ENCODE peak calls at places on chromosome 21, in ten cellular contexts. One of them, this sample, is unnamed.

GRCh38 chr21:39325458-39325857 is 12.0 kb upstream of the BRWD1 start:
- DNase-seq in effector memory CD4-positive, alpha-beta T cell: no peak
- DNase-seq in tibial artery: no peak
- DNase-seq in heart left ventricle: no peak
- DNase-seq in stomach: no peak
- DNase-seq in aorta: no peak
- DNase-seq in left lung: no peak
- DNase-seq in dorsolateral prefrontal cortex: no peak
- DNase-seq in GM23338: no peak
- DNase-seq in HCT116: no peak
- DNase-seq in this sample: no peak

GRCh38 chr21:45695086-45695485 is 51.6 kb downstream of the PCBP3 start:
- DNase-seq in HCT116: no peak
- DNase-seq in left lung: no peak
- DNase-seq in tibial artery: no peak
- DNase-seq in stomach: no peak
- DNase-seq in heart left ventricle: no peak
- DNase-seq in GM23338: peak; percentile 68
- DNase-seq in dorsolateral prefrontal cortex: no peak
- DNase-seq in aorta: no peak
- DNase-seq in effector memory CD4-positive, alpha-beta T cell: no peak
- DNase-seq in this sample: no peak

GRCh38 chr21:39518845-39519205 is 67.1 kb downstream of the SH3BGR start:
- DNase-seq in HCT116: no peak
- DNase-seq in tibial artery: no peak
- DNase-seq in stomach: no peak
- DNase-seq in effector memory CD4-positive, alpha-beta T cell: no peak
- DNase-seq in GM23338: no peak
- DNase-seq in left lung: no peak
- DNase-seq in dorsolateral prefrontal cortex: no peak
- DNase-seq in heart left ventricle: no peak
- DNase-seq in aorta: no peak
- DNase-seq in this sample: no peak

GRCh38 chr21:27519357-27519756 is 552.5 kb upstream of the ADAMTS5 start:
- DNase-seq in effector memory CD4-positive, alpha-beta T cell: no peak
- DNase-seq in dorsolateral prefrontal cortex: no peak
- DNase-seq in aorta: no peak
- DNase-seq in heart left ventricle: no peak
- DNase-seq in tibial artery: no peak
- DNase-seq in stomach: no peak
- DNase-seq in left lung: no peak
- DNase-seq in GM23338: no peak
- DNase-seq in HCT116: no peak
- DNase-seq in this sample: no peak

GRCh38 chr21:45138199-45139002 is 64.0 kb downstream of the ADARB1 start:
- DNase-seq in GM23338: peak; percentile 92
- DNase-seq in stomach: peak; percentile 72
- DNase-seq in effector memory CD4-positive, alpha-beta T cell: peak; percentile 43
- DNase-seq in aorta: peak; percentile 83
- DNase-seq in tibial artery: peak; percentile 62
- DNase-seq in left lung: no peak
- DNase-seq in HCT116: peak; percentile 52
- DNase-seq in dorsolateral prefrontal cortex: no peak
- DNase-seq in heart left ventricle: peak; percentile 64
- DNase-seq in this sample: peak; percentile 82

GRCh38 chr21:45570826-45571601 is 28.8 kb upstream of the SLC19A1 start:
- DNase-seq in GM23338: no peak
- DNase-seq in heart left ventricle: no peak
- DNase-seq in left lung: no peak
- DNase-seq in stomach: peak; percentile 24
- DNase-seq in effector memory CD4-positive, alpha-beta T cell: no peak
- DNase-seq in aorta: no peak
- DNase-seq in tibial artery: no peak
- DNase-seq in HCT116: no peak
- DNase-seq in dorsolateral prefrontal cortex: no peak
- DNase-seq in this sample: peak; percentile 44

GRCh38 chr21:43779660-43780059 is 3.6 kb upstream of the CSTB start:
- DNase-seq in stomach: no peak
- DNase-seq in dorsolateral prefrontal cortex: no peak
- DNase-seq in aorta: no peak
- DNase-seq in GM23338: no peak
- DNase-seq in effector memory CD4-positive, alpha-beta T cell: no peak
- DNase-seq in heart left ventricle: no peak
- DNase-seq in left lung: no peak
- DNase-seq in HCT116: no peak
- DNase-seq in tibial artery: no peak
- DNase-seq in this sample: no peak

GRCh38 chr21:35051287-35051818 is 2.3 kb upstream of the RUNX1 start:
- DNase-seq in stomach: peak; percentile 89
- DNase-seq in GM23338: peak; percentile 89
- DNase-seq in heart left ventricle: peak; percentile 86
- DNase-seq in left lung: peak; percentile 91
- DNase-seq in HCT116: peak; percentile 80
- DNase-seq in effector memory CD4-positive, alpha-beta T cell: peak; percentile 72
- DNase-seq in tibial artery: peak; percentile 82
- DNase-seq in dorsolateral prefrontal cortex: peak; percentile 67
- DNase-seq in aorta: peak; percentile 93
- DNase-seq in this sample: peak; percentile 87

GRCh38 chr21:21051109-21052055 is 53.2 kb downstream of the NCAM2 start:
- DNase-seq in left lung: no peak
- DNase-seq in tibial artery: no peak
- DNase-seq in HCT116: no peak
- DNase-seq in aorta: no peak
- DNase-seq in dorsolateral prefrontal cortex: no peak
- DNase-seq in GM23338: no peak
- DNase-seq in stomach: no peak
- DNase-seq in effector memory CD4-positive, alpha-beta T cell: no peak
- DNase-seq in heart left ventricle: no peak
- DNase-seq in this sample: no peak

GRCh38 chr21:46605759-46606426 is 1.0 kb upstream of the S100B start:
- DNase-seq in stomach: peak; percentile 45
- DNase-seq in GM23338: no peak
- DNase-seq in aorta: peak; percentile 80
- DNase-seq in dorsolateral prefrontal cortex: no peak
- DNase-seq in heart left ventricle: peak; percentile 47
- DNase-seq in left lung: peak; percentile 77
- DNase-seq in effector memory CD4-positive, alpha-beta T cell: no peak
- DNase-seq in HCT116: no peak
- DNase-seq in tibial artery: peak; percentile 59
- DNase-seq in this sample: peak; percentile 78

GRCh38 chr21:34526618-34527290 is 14.7 kb upstream of the KCNE1 start:
- DNase-seq in effector memory CD4-positive, alpha-beta T cell: no peak
- DNase-seq in left lung: peak; percentile 79
- DNase-seq in tibial artery: peak; percentile 81
- DNase-seq in HCT116: peak; percentile 74
- DNase-seq in aorta: peak; percentile 85
- DNase-seq in GM23338: peak; percentile 85
- DNase-seq in stomach: peak; percentile 77
- DNase-seq in heart left ventricle: peak; percentile 92
- DNase-seq in dorsolateral prefrontal cortex: no peak
- DNase-seq in this sample: no peak

DNA sequence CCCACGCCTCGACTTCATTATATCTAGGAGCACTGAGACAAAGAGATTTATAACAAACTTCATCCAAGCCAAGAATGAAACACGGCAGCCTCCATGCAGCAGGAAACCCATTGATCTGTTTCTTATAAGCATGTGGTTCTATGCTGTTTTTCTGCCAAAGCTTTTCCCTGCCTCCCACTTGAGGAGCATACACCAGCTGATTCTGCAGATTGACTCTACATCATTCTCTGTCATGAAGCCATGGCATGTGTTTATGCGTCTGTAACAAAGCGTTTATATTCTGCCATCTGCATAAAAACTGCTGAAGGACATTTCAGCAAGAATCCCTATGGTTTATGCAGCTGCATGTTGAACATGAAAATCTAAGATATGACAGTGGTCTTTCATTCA is 102.0 kb downstream of the CYYR1 start:
- DNase-seq in effector memory CD4-positive, alpha-beta T cell: no peak
- DNase-seq in left lung: no peak
- DNase-seq in aorta: no peak
- DNase-seq in tibial artery: no peak
- DNase-seq in heart left ventricle: no peak
- DNase-seq in stomach: no peak
- DNase-seq in GM23338: no peak
- DNase-seq in dorsolateral prefrontal cortex: no peak
- DNase-seq in HCT116: no peak
- DNase-seq in this sample: no peak
- H3K27ac ChIP-seq in effector memory CD4-positive, alpha-beta T cell: no peak overlapping the region
- H3K27ac ChIP-seq in left lung: peak overlapping the region; percentile 60
- H3K27ac ChIP-seq in aorta: no peak overlapping the region
- H3K27ac ChIP-seq in tibial artery: no peak overlapping the region
- H3K27ac ChIP-seq in heart left ventricle: no peak overlapping the region
- H3K27ac ChIP-seq in stomach: no peak overlapping the region
- H3K27ac ChIP-seq in GM23338: no peak overlapping the region
- H3K27ac ChIP-seq in dorsolateral prefrontal cortex: peak overlapping the region; percentile 10
- H3K27ac ChIP-seq in HCT116: no peak overlapping the region
- H3K27ac ChIP-seq in this sample: no peak overlapping the region

DNA sequence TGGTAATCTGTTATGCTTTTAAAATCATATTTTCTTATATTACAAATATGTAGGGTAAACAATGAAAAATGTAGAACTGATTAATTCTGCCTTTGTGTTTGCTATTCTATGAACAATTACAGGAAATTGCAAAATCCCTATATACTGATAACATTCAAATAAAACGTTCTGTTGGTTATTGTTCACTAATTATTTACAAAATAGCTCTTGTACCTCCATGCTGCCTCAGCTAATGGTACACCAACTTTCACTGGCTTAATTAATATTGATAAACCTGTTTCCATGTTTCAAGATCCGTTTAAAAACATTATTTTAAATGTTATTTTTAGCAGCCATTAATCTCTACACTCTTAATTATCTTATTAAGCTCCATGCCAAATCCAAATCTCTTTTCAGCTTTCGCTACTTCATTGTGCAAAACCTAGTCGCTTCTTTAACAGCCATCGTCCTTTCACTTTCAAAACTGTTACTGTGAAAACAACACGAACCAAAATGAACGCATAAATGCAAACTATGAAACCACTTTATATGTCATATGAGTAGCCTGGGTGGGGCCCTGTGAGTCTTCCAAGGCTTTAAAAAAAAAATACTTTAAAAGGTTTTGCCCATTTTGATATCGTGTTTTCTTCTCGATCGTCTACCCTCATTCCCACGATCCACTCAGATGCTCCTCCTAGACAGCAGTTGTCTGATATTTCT is 807.0 kb downstream of the USP25 start:
- DNase-seq in heart left ventricle: no peak
- DNase-seq in GM23338: no peak
- DNase-seq in tibial artery: no peak
- DNase-seq in left lung: no peak
- DNase-seq in stomach: no peak
- DNase-seq in aorta: no peak
- DNase-seq in effector memory CD4-positive, alpha-beta T cell: no peak
- DNase-seq in HCT116: no peak
- DNase-seq in dorsolateral prefrontal cortex: no peak
- DNase-seq in this sample: no peak
- H3K27ac ChIP-seq in heart left ventricle: peak overlapping the region; percentile 83
- H3K27ac ChIP-seq in GM23338: no peak overlapping the region
- H3K27ac ChIP-seq in tibial artery: peak overlapping the region; percentile 48
- H3K27ac ChIP-seq in left lung: peak overlapping the region; percentile 71
- H3K27ac ChIP-seq in stomach: peak overlapping the region; percentile 71
- H3K27ac ChIP-seq in aorta: no peak overlapping the region
- H3K27ac ChIP-seq in effector memory CD4-positive, alpha-beta T cell: no peak overlapping the region
- H3K27ac ChIP-seq in HCT116: no peak overlapping the region
- H3K27ac ChIP-seq in dorsolateral prefrontal cortex: peak overlapping the region; percentile 95
- H3K27ac ChIP-seq in this sample: peak overlapping the region; percentile 29

GRCh38 chr21:37118187-37118826 is 45.3 kb downstream of the TTC3 start:
- DNase-seq in aorta: no peak
- DNase-seq in HCT116: no peak
- DNase-seq in stomach: no peak
- DNase-seq in GM23338: no peak
- DNase-seq in tibial artery: no peak
- DNase-seq in left lung: no peak
- DNase-seq in effector memory CD4-positive, alpha-beta T cell: no peak
- DNase-seq in heart left ventricle: no peak
- DNase-seq in dorsolateral prefrontal cortex: no peak
- DNase-seq in this sample: no peak

GRCh38 chr21:37117204-37117603 is 44.1 kb downstream of the TTC3 start:
- DNase-seq in left lung: no peak
- DNase-seq in stomach: no peak
- DNase-seq in heart left ventricle: no peak
- DNase-seq in GM23338: no peak
- DNase-seq in dorsolateral prefrontal cortex: no peak
- DNase-seq in aorta: no peak
- DNase-seq in effector memory CD4-positive, alpha-beta T cell: no peak
- DNase-seq in HCT116: no peak
- DNase-seq in tibial artery: no peak
- DNase-seq in this sample: no peak

GRCh38 chr21:37119421-37120218 is 46.6 kb downstream of the TTC3 start:
- DNase-seq in GM23338: peak; percentile 72
- DNase-seq in stomach: no peak
- DNase-seq in tibial artery: no peak
- DNase-seq in dorsolateral prefrontal cortex: no peak
- DNase-seq in effector memory CD4-positive, alpha-beta T cell: no peak
- DNase-seq in aorta: no peak
- DNase-seq in HCT116: no peak
- DNase-seq in left lung: no peak
- DNase-seq in heart left ventricle: no peak
- DNase-seq in this sample: no peak
- H3K27ac ChIP-seq in GM23338: no peak overlapping the region
- H3K27ac ChIP-seq in stomach: no peak overlapping the region
- H3K27ac ChIP-seq in tibial artery: no peak overlapping the region
- H3K27ac ChIP-seq in dorsolateral prefrontal cortex: no peak overlapping the region
- H3K27ac ChIP-seq in effector memory CD4-positive, alpha-beta T cell: no peak overlapping the region
- H3K27ac ChIP-seq in aorta: no peak overlapping the region
- H3K27ac ChIP-seq in HCT116: no peak overlapping the region
- H3K27ac ChIP-seq in left lung: no peak overlapping the region
- H3K27ac ChIP-seq in heart left ventricle: no peak overlapping the region
- H3K27ac ChIP-seq in this sample: no peak overlapping the region

DNA sequence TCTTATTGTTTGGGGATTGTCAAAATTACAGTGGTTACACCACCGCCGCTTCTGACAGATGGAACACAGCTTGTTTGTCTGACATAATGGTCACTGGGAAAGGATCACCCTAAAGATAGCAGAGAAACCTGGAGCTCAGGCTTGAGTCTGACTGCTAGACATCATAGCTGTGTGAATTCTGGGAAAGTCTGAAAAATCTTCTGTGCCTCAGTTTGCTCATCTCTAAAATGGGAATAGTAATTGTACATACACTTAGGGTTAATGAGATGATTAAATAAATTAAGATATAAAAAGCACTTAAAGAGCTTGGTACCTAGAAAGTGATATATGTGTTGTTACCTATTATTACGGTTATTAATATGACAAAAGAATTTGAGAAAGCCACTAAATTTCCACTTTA is 39.7 kb upstream of the NRIP1 start:
- DNase-seq in tibial artery: no peak
- DNase-seq in aorta: no peak
- DNase-seq in GM23338: no peak
- DNase-seq in stomach: no peak
- DNase-seq in HCT116: no peak
- DNase-seq in heart left ventricle: no peak
- DNase-seq in effector memory CD4-positive, alpha-beta T cell: no peak
- DNase-seq in dorsolateral prefrontal cortex: no peak
- DNase-seq in left lung: no peak
- DNase-seq in this sample: no peak
- H3K27ac ChIP-seq in tibial artery: no peak overlapping the region
- H3K27ac ChIP-seq in aorta: no peak overlapping the region
- H3K27ac ChIP-seq in GM23338: no peak overlapping the region
- H3K27ac ChIP-seq in stomach: no peak overlapping the region
- H3K27ac ChIP-seq in HCT116: no peak overlapping the region
- H3K27ac ChIP-seq in heart left ventricle: no peak overlapping the region
- H3K27ac ChIP-seq in effector memory CD4-positive, alpha-beta T cell: no peak overlapping the region
- H3K27ac ChIP-seq in dorsolateral prefrontal cortex: no peak overlapping the region
- H3K27ac ChIP-seq in left lung: no peak overlapping the region
- H3K27ac ChIP-seq in this sample: no peak overlapping the region

GRCh38 chr21:42461185-42461520 is 34.9 kb downstream of the RSPH1 start:
- DNase-seq in stomach: no peak
- DNase-seq in dorsolateral prefrontal cortex: peak; percentile 1
- DNase-seq in effector memory CD4-positive, alpha-beta T cell: no peak
- DNase-seq in tibial artery: no peak
- DNase-seq in left lung: no peak
- DNase-seq in heart left ventricle: no peak
- DNase-seq in aorta: no peak
- DNase-seq in HCT116: no peak
- DNase-seq in GM23338: no peak
- DNase-seq in this sample: no peak
- H3K27ac ChIP-seq in stomach: peak overlapping the region; percentile 76
- H3K27ac ChIP-seq in dorsolateral prefrontal cortex: no peak overlapping the region
- H3K27ac ChIP-seq in effector memory CD4-positive, alpha-beta T cell: peak overlapping the region; percentile 22
- H3K27ac ChIP-seq in tibial artery: no peak overlapping the region
- H3K27ac ChIP-seq in left lung: no peak overlapping the region
- H3K27ac ChIP-seq in heart left ventricle: no peak overlapping the region
- H3K27ac ChIP-seq in aorta: no peak overlapping the region
- H3K27ac ChIP-seq in HCT116: no peak overlapping the region
- H3K27ac ChIP-seq in GM23338: no peak overlapping the region
- H3K27ac ChIP-seq in this sample: no peak overlapping the region